ENCODE peak calls at places on chromosomes 1 and 21, in six cellular contexts. One of them, this sample, is unnamed.

GRCh38 chr1:42765832-42766722 is 751 bp downstream of the P3H1 start:
- DNase-seq in NT2/D1: peak
- DNase-seq in H1: peak
- DNase-seq in K562: peak
- DNase-seq in HCT116: peak
- DNase-seq in GM12878: no peak
- DNase-seq in this sample: peak

GRCh38 chr1:119477710-119478109 is 29.3 kb upstream of the HSD3B1 start:
- DNase-seq in NT2/D1: no peak
- DNase-seq in HCT116: no peak
- DNase-seq in K562: no peak
- DNase-seq in GM12878: no peak
- DNase-seq in H1: no peak
- DNase-seq in this sample: no peak

GRCh38 chr1:91557039-91557690 is 56.5 kb downstream of the CDC7 start:
- DNase-seq in K562: no peak
- DNase-seq in NT2/D1: no peak
- DNase-seq in HCT116: no peak
- DNase-seq in H1: no peak
- DNase-seq in GM12878: no peak
- DNase-seq in this sample: no peak

GRCh38 chr1:16630661-16631247 is 17.4 kb upstream of the NBPF1 start:
- DNase-seq in GM12878: no peak
- DNase-seq in NT2/D1: no peak
- DNase-seq in K562: peak
- DNase-seq in H1: peak
- DNase-seq in HCT116: no peak
- DNase-seq in this sample: peak

GRCh38 chr1:3473381-3473844 is 18.9 kb downstream of the ARHGEF16 start:
- DNase-seq in GM12878: no peak
- DNase-seq in K562: no peak
- DNase-seq in HCT116: no peak
- DNase-seq in NT2/D1: no peak
- DNase-seq in H1: no peak
- DNase-seq in this sample: no peak

GRCh38 chr1:78054972-78055371 is 9.2 kb downstream of the GIPC2 start:
- DNase-seq in NT2/D1: no peak
- DNase-seq in HCT116: no peak
- DNase-seq in H1: no peak
- DNase-seq in GM12878: no peak
- DNase-seq in K562: no peak
- DNase-seq in this sample: no peak

GRCh38 chr1:81151300-81151699 is 649.4 kb upstream of the ADGRL2 start:
- DNase-seq in NT2/D1: no peak
- DNase-seq in HCT116: no peak
- DNase-seq in H1: no peak
- DNase-seq in GM12878: no peak
- DNase-seq in K562: no peak
- DNase-seq in this sample: no peak

GRCh38 chr21:46066843-46067331 is 31.0 kb upstream of the COL6A2 start:
- DNase-seq in HCT116: no peak
- DNase-seq in NT2/D1: no peak
- DNase-seq in K562: no peak
- DNase-seq in H1: no peak
- DNase-seq in GM12878: no peak
- DNase-seq in this sample: no peak

GRCh38 chr1:63277195-63278192 is 44.9 kb upstream of the FOXD3 start:
- DNase-seq in K562: no peak
- DNase-seq in H1: no peak
- DNase-seq in NT2/D1: no peak
- DNase-seq in GM12878: no peak
- DNase-seq in HCT116: no peak
- DNase-seq in this sample: no peak

GRCh38 chr1:68496680-68497357 is at the start of gene DEPDC1:
- DNase-seq in K562: peak
- DNase-seq in NT2/D1: peak
- DNase-seq in GM12878: peak
- DNase-seq in H1: peak
- DNase-seq in HCT116: peak
- DNase-seq in this sample: peak

GRCh38 chr1:61285371-61285885 is 203.1 kb downstream of the NFIA start:
- DNase-seq in NT2/D1: no peak
- DNase-seq in H1: no peak
- DNase-seq in K562: no peak
- DNase-seq in HCT116: no peak
- DNase-seq in GM12878: no peak
- DNase-seq in this sample: no peak

GRCh38 chr1:234725177-234726132 is 115.5 kb upstream of the IRF2BP2 start:
- DNase-seq in H1: no peak
- DNase-seq in K562: peak
- DNase-seq in NT2/D1: no peak
- DNase-seq in GM12878: no peak
- DNase-seq in HCT116: no peak
- DNase-seq in this sample: no peak

GRCh38 chr1:209411491-209411929 is 172.0 kb upstream of the CAMK1G start:
- DNase-seq in GM12878: no peak
- DNase-seq in HCT116: no peak
- DNase-seq in K562: no peak
- DNase-seq in H1: no peak
- DNase-seq in NT2/D1: no peak
- DNase-seq in this sample: no peak

DNA sequence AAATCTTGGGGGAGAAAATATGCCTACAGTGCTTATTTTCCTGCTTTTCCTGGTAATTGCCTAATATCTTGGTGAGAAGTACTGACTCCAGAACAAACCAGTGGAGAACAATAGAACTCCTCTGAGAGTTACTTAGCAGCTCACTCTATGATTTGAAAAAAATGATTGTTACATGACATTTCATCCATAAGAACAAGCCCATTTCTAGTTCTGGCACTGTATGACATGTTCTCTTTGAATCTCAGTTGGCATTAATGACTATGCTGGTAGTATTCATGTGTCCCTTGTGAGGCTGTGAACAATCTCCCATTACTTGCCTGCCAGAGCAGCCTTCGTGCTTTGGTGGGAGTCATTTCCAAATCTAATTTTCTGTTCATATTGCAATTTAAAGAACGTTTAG is 58.0 kb downstream of the CLIC4 start:
- DNase-seq in HCT116: no peak
- DNase-seq in K562: no peak
- DNase-seq in NT2/D1: no peak
- DNase-seq in H1: no peak
- DNase-seq in GM12878: no peak
- DNase-seq in this sample: no peak
- TF ChIP-seq YY1 in HCT116: no peak
- TF ChIP-seq YY1 in K562: no peak
- TF ChIP-seq YY1 in NT2/D1: no peak
- TF ChIP-seq YY1 in H1: no peak
- TF ChIP-seq YY1 in GM12878: no peak
- TF ChIP-seq YY1 in this sample: no peak

GRCh38 chr1:239896569-239896968 is 195.1 kb upstream of the FMN2 start:
- DNase-seq in NT2/D1: no peak
- DNase-seq in K562: no peak
- DNase-seq in H1: no peak
- DNase-seq in HCT116: no peak
- DNase-seq in GM12878: no peak
- DNase-seq in this sample: peak

GRCh38 chr1:239892602-239893001 is 199.1 kb upstream of the FMN2 start:
- DNase-seq in H1: no peak
- DNase-seq in K562: no peak
- DNase-seq in NT2/D1: no peak
- DNase-seq in GM12878: no peak
- DNase-seq in HCT116: no peak
- DNase-seq in this sample: no peak

GRCh38 chr1:239888639-239889038 is 203.0 kb upstream of the FMN2 start:
- DNase-seq in K562: no peak
- DNase-seq in H1: no peak
- DNase-seq in NT2/D1: peak
- DNase-seq in HCT116: no peak
- DNase-seq in GM12878: no peak
- DNase-seq in this sample: no peak

GRCh38 chr1:239893127-239893731 is 198.5 kb upstream of the FMN2 start:
- DNase-seq in GM12878: no peak
- DNase-seq in NT2/D1: no peak
- DNase-seq in HCT116: no peak
- DNase-seq in K562: no peak
- DNase-seq in H1: no peak
- DNase-seq in this sample: no peak

DNA sequence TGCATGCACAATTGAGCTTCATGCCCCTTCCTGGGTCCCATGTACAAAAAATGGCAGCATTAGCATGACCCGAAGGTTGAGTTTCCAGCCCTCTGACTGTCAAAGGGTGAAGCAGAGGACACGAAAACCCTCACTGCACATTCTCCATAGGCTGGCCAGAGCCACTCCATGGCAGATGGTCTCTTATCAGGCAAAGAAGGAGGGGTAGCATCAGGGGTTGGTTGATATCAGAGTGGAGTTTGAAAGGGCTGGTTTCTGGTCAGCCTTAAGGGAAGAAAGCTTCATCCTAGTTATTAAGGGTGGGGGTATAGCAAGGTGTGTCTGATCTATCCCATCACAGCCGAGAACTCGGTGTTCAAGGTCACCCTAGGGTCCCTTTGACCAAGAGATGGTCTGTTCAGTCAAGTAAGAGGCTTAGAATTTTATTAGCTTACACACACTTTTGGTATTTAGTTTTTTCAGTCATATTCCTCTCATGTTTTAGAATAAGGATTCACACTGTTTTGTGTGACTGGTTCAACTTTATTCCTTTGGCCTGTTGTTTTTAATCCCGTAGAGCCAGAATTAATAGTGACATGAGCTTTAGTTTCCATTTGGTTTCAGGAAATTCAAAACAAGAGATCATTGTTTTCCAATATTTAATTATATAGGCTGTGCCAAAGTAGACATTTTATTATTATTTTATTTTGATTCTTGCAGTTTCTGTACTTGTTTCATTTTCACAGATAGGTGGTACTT is 199.9 kb upstream of the FMN2 start:
- DNase-seq in HCT116: no peak
- DNase-seq in NT2/D1: no peak
- DNase-seq in K562: no peak
- DNase-seq in GM12878: no peak
- DNase-seq in H1: no peak
- DNase-seq in this sample: peak
- TF ChIP-seq YY1 in HCT116: no peak
- TF ChIP-seq YY1 in NT2/D1: no peak
- TF ChIP-seq YY1 in K562: no peak
- TF ChIP-seq YY1 in GM12878: no peak
- TF ChIP-seq YY1 in H1: no peak
- TF ChIP-seq YY1 in this sample: no peak

DNA sequence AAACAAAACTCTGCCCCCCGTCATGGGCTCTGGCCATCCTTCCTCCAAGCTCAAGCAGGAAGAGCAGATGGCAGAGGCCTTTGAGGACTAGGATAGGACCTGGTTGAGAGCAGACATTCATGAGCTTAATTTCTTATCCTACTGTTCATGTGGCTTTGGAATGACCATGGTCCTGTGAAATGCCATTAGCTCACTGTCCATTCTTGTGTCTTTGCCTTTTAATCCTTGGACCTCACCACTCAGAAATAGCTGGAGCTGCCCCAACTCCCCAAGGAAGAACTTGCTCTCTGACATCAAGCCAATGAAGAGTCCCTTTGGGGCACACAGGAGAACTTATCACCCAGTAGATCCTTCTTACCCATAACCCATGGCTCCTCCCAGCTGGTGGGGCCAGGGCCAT is 11.6 kb upstream of the FAM20B start:
- DNase-seq in GM12878: no peak
- DNase-seq in K562: no peak
- DNase-seq in NT2/D1: no peak
- DNase-seq in H1: no peak
- DNase-seq in HCT116: no peak
- DNase-seq in this sample: no peak
- TF ChIP-seq YY1 in GM12878: no peak
- TF ChIP-seq YY1 in K562: no peak
- TF ChIP-seq YY1 in NT2/D1: no peak
- TF ChIP-seq YY1 in H1: no peak
- TF ChIP-seq YY1 in HCT116: no peak
- TF ChIP-seq YY1 in this sample: no peak

GRCh38 chr1:110672001-110672752 is 2.6 kb downstream of the KCNA3 start:
- DNase-seq in HCT116: no peak
- DNase-seq in GM12878: no peak
- DNase-seq in H1: peak
- DNase-seq in K562: peak
- DNase-seq in NT2/D1: no peak
- DNase-seq in this sample: peak

GRCh38 chr1:110674337-110675059 is at the start of gene KCNA3:
- DNase-seq in NT2/D1: peak
- DNase-seq in HCT116: no peak
- DNase-seq in H1: peak
- DNase-seq in GM12878: no peak
- DNase-seq in K562: no peak
- DNase-seq in this sample: peak

GRCh38 chr1:110673805-110674336 is 869 bp downstream of the KCNA3 start:
- DNase-seq in GM12878: no peak
- DNase-seq in HCT116: no peak
- DNase-seq in K562: no peak
- DNase-seq in H1: no peak
- DNase-seq in NT2/D1: no peak
- DNase-seq in this sample: peak

GRCh38 chr1:110672753-110673108 is 2.0 kb downstream of the KCNA3 start:
- DNase-seq in K562: no peak
- DNase-seq in H1: no peak
- DNase-seq in GM12878: peak
- DNase-seq in HCT116: no peak
- DNase-seq in NT2/D1: no peak
- DNase-seq in this sample: no peak

DNA sequence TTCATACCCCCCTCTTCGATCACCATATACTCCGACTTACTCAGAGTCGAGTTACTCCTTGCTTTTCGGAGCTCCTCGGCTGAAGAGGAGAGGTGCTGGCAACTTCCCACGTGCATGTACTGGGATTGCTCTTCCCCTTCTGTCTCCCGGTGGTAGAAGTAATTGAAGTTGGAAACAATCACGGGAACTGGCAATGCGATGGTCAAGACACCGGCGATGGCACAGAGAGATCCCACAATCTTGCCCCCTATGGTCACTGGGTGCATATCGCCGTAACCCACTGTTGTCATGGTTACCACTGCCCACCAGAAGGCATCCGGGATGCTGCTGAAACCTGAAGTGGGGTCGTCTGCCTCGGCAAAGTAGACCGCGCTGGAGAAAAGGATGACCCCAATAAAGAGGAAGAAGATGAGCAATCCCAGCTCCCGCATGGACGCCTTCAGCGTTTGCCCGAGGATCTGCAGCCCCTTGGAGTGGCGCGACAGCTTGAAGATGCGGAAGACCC is 1.5 kb downstream of the KCNA3 start:
- DNase-seq in NT2/D1: no peak
- DNase-seq in K562: no peak
- DNase-seq in H1: no peak
- DNase-seq in GM12878: no peak
- DNase-seq in HCT116: no peak
- DNase-seq in this sample: peak
- TF ChIP-seq YY1 in NT2/D1: no peak
- TF ChIP-seq YY1 in K562: no peak
- TF ChIP-seq YY1 in H1: no peak
- TF ChIP-seq YY1 in GM12878: no peak
- TF ChIP-seq YY1 in HCT116: no peak
- TF ChIP-seq YY1 in this sample: no peak